ENCODE peak calls at places on chromosomes 12 and 14, in six cellular contexts. One of them, this sample, is unnamed. For H3K4me1, the result is how much of the 10 kb centered on the place peaks cover.

GRCh38 chr12:100515956-100516355 is 42.3 kb downstream of the NR1H4 start:
- DNase-seq in prostate gland: no peak
- DNase-seq in ovary: no peak
- DNase-seq in BE2C: no peak
- DNase-seq in neuronal stem cell: no peak
- DNase-seq in mammary epithelial cell: no peak
- DNase-seq in this sample: no peak

GRCh38 chr14:31880935-31881334 is 196.2 kb upstream of the ARHGAP5 start:
- DNase-seq in prostate gland: no peak
- DNase-seq in BE2C: no peak
- DNase-seq in ovary: no peak
- DNase-seq in neuronal stem cell: no peak
- DNase-seq in mammary epithelial cell: peak
- DNase-seq in this sample: no peak

GRCh38 chr12:13534645-13535398 is 338.3 kb downstream of the EMP1 start:
- DNase-seq in prostate gland: peak
- DNase-seq in mammary epithelial cell: peak
- DNase-seq in neuronal stem cell: peak
- DNase-seq in BE2C: peak
- DNase-seq in ovary: no peak
- DNase-seq in this sample: peak

GRCh38 chr14:91953170-91953985 is 5.9 kb upstream of the FBLN5 start:
- DNase-seq in mammary epithelial cell: no peak
- DNase-seq in neuronal stem cell: no peak
- DNase-seq in ovary: no peak
- DNase-seq in prostate gland: no peak
- DNase-seq in BE2C: no peak
- DNase-seq in this sample: no peak

GRCh38 chr14:66434464-66434863 is 51.7 kb upstream of the CCDC196 start:
- DNase-seq in mammary epithelial cell: no peak
- DNase-seq in prostate gland: no peak
- DNase-seq in BE2C: no peak
- DNase-seq in ovary: no peak
- DNase-seq in neuronal stem cell: no peak
- DNase-seq in this sample: no peak

GRCh38 chr12:92784795-92785562 is 82.2 kb downstream of the PLEKHG7 start:
- DNase-seq in mammary epithelial cell: peak
- DNase-seq in neuronal stem cell: peak
- DNase-seq in BE2C: peak
- DNase-seq in ovary: no peak
- DNase-seq in prostate gland: peak
- DNase-seq in this sample: no peak

GRCh38 chr12:87439990-87440827 is 589.0 kb downstream of the C12orf50 start:
- DNase-seq in prostate gland: peak
- DNase-seq in BE2C: no peak
- DNase-seq in neuronal stem cell: no peak
- DNase-seq in ovary: no peak
- DNase-seq in mammary epithelial cell: peak
- DNase-seq in this sample: no peak

GRCh38 chr14:56057071-56057865 is 60.9 kb upstream of the PELI2 start:
- DNase-seq in prostate gland: no peak
- DNase-seq in ovary: no peak
- DNase-seq in BE2C: no peak
- DNase-seq in neuronal stem cell: peak
- DNase-seq in mammary epithelial cell: no peak
- DNase-seq in this sample: no peak

GRCh38 chr14:67456732-67457131 is 31.8 kb downstream of the TMEM229B start:
- DNase-seq in mammary epithelial cell: no peak
- DNase-seq in neuronal stem cell: no peak
- DNase-seq in prostate gland: no peak
- DNase-seq in BE2C: no peak
- DNase-seq in ovary: no peak
- DNase-seq in this sample: no peak

GRCh38 chr14:63045234-63045611 is at the start of gene KCNH5:
- DNase-seq in ovary: no peak
- DNase-seq in BE2C: peak
- DNase-seq in mammary epithelial cell: peak
- DNase-seq in prostate gland: peak
- DNase-seq in neuronal stem cell: no peak
- DNase-seq in this sample: no peak

GRCh38 chr14:67436006-67436866 is 24.3 kb upstream of the PLEK2 start:
- DNase-seq in BE2C: no peak
- DNase-seq in mammary epithelial cell: no peak
- DNase-seq in prostate gland: no peak
- DNase-seq in ovary: no peak
- DNase-seq in neuronal stem cell: no peak
- DNase-seq in this sample: no peak

GRCh38 chr14:39182770-39183684 is 8.0 kb downstream of the PNN start:
- DNase-seq in ovary: no peak
- DNase-seq in prostate gland: no peak
- DNase-seq in mammary epithelial cell: no peak
- DNase-seq in BE2C: no peak
- DNase-seq in neuronal stem cell: no peak
- DNase-seq in this sample: no peak

GRCh38 chr12:29971431-29971830 is 187.7 kb upstream of the TMTC1 start:
- DNase-seq in mammary epithelial cell: no peak
- DNase-seq in prostate gland: no peak
- DNase-seq in neuronal stem cell: peak
- DNase-seq in ovary: no peak
- DNase-seq in BE2C: no peak
- DNase-seq in this sample: no peak

GRCh38 chr12:64950899-64951298 is 126.5 kb downstream of the TBC1D30 start:
- DNase-seq in mammary epithelial cell: no peak
- DNase-seq in prostate gland: no peak
- DNase-seq in BE2C: no peak
- DNase-seq in neuronal stem cell: no peak
- DNase-seq in ovary: no peak
- DNase-seq in this sample: no peak

GRCh38 chr12:27052742-27053141 is 29.6 kb downstream of the C12orf71 start:
- DNase-seq in mammary epithelial cell: no peak
- DNase-seq in prostate gland: no peak
- DNase-seq in neuronal stem cell: no peak
- DNase-seq in BE2C: no peak
- DNase-seq in ovary: no peak
- DNase-seq in this sample: no peak

GRCh38 chr12:75481774-75482173 is 1.2 kb downstream of the GLIPR1 start:
- DNase-seq in prostate gland: no peak
- DNase-seq in mammary epithelial cell: peak
- DNase-seq in neuronal stem cell: no peak
- DNase-seq in BE2C: no peak
- DNase-seq in ovary: no peak
- DNase-seq in this sample: no peak

GRCh38 chr12:78392918-78393317 is 471.7 kb upstream of the SYT1 start:
- DNase-seq in mammary epithelial cell: peak
- DNase-seq in ovary: no peak
- DNase-seq in neuronal stem cell: no peak
- DNase-seq in prostate gland: no peak
- DNase-seq in BE2C: peak
- DNase-seq in this sample: no peak

GRCh38 chr14:49992901-49993335 is 100.0 kb downstream of the ARF6 start:
- DNase-seq in BE2C: no peak
- DNase-seq in neuronal stem cell: no peak
- DNase-seq in prostate gland: no peak
- DNase-seq in ovary: no peak
- DNase-seq in mammary epithelial cell: no peak
- DNase-seq in this sample: peak

GRCh38 chr12:64780531-64781373 is 21.5 kb upstream of the GNS start:
- DNase-seq in mammary epithelial cell: peak
- DNase-seq in prostate gland: peak
- DNase-seq in BE2C: peak
- DNase-seq in ovary: peak
- DNase-seq in neuronal stem cell: peak
- DNase-seq in this sample: no peak

GRCh38 chr12:4579305-4580097 is 17.5 kb downstream of the DYRK4 start:
- DNase-seq in BE2C: peak
- DNase-seq in neuronal stem cell: peak
- DNase-seq in ovary: no peak
- DNase-seq in mammary epithelial cell: no peak
- DNase-seq in prostate gland: no peak
- DNase-seq in this sample: no peak

GRCh38 chr14:83425138-83425537 is 1891.5 kb upstream of the SEL1L start:
- DNase-seq in neuronal stem cell: no peak
- DNase-seq in BE2C: no peak
- DNase-seq in ovary: no peak
- DNase-seq in mammary epithelial cell: peak
- DNase-seq in prostate gland: no peak
- DNase-seq in this sample: no peak

DNA sequence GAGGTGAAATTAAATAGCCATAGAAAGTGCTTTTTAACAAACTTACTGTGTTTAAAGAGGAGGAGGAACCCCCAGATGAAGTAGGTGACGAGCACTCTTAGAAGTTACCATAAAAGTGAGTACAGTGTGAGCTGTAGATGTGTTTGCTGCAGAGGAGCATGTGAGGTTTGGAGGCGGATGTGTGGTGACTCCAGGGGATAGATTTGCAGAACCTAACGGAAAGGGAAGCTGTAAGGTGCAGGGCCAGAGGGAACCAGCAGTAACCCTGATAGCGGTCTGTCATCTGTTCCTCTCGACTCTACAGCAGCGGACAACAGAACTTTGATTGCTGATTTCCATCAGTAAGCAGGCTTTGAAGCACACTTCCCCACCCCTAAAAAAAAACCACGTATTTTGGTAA is 5.2 kb downstream of the CALM1 start:
- DNase-seq in BE2C: no peak
- DNase-seq in neuronal stem cell: no peak
- DNase-seq in ovary: no peak
- DNase-seq in prostate gland: no peak
- DNase-seq in mammary epithelial cell: no peak
- DNase-seq in this sample: no peak
- H3K4me1 ChIP-seq in BE2C: under half
- H3K4me1 ChIP-seq in neuronal stem cell: under half
- H3K4me1 ChIP-seq in ovary: under half
- H3K4me1 ChIP-seq in prostate gland: under half
- H3K4me1 ChIP-seq in mammary epithelial cell: under half
- H3K4me1 ChIP-seq in this sample: half or more

DNA sequence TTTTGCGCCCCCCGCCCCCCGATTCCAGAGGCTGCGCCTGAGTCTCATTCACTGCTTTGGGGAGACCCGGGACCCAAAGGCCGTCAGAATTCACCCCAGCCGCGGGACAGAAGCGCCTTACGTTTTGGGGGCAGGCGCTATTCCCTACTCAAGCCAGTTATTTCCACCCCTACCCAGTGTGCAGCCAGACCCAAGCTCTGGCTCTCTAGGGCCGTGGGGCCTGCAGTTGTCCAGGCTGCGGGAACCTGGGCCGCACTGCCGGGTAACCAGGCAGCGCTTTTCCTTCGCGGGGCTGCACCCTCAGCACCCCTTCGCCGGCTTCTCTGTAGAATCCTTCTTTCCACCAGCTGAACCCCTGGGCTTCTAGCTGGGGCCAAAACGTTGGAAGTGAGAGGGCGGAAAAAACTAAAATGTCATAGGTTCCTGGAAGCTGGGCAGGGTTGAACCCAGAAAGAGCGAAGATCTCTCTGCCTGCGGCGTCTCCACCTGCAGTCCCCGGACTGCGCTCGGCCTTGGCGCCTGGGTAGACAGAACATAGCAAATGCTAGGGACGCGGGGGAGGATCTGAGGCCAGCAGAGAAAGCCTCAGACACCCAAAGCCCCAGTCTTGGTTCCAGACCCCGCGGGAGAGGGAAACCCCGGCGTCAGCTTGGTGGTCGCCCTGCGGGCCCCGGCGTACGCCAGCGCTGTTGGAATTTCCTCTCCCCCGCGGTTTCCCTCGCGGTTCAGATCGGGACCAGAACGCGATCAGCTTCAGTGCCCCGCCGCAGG is 18.4 kb downstream of the TBX3 start:
- DNase-seq in neuronal stem cell: no peak
- DNase-seq in prostate gland: no peak
- DNase-seq in ovary: no peak
- DNase-seq in mammary epithelial cell: no peak
- DNase-seq in BE2C: no peak
- DNase-seq in this sample: no peak
- H3K4me1 ChIP-seq in neuronal stem cell: under half
- H3K4me1 ChIP-seq in prostate gland: under half
- H3K4me1 ChIP-seq in ovary: under half
- H3K4me1 ChIP-seq in mammary epithelial cell: under half
- H3K4me1 ChIP-seq in BE2C: under half
- H3K4me1 ChIP-seq in this sample: under half

GRCh38 chr14:52018252-52018651 is 28.9 kb downstream of the RTRAF start:
- DNase-seq in BE2C: no peak
- DNase-seq in prostate gland: no peak
- DNase-seq in mammary epithelial cell: no peak
- DNase-seq in ovary: no peak
- DNase-seq in neuronal stem cell: no peak
- DNase-seq in this sample: no peak

GRCh38 chr14:52014601-52015267 is 25.4 kb downstream of the RTRAF start:
- DNase-seq in BE2C: peak
- DNase-seq in mammary epithelial cell: no peak
- DNase-seq in neuronal stem cell: no peak
- DNase-seq in prostate gland: no peak
- DNase-seq in ovary: no peak
- DNase-seq in this sample: no peak

GRCh38 chr14:52012635-52013034 is 23.3 kb downstream of the RTRAF start:
- DNase-seq in prostate gland: no peak
- DNase-seq in mammary epithelial cell: no peak
- DNase-seq in neuronal stem cell: no peak
- DNase-seq in ovary: peak
- DNase-seq in BE2C: peak
- DNase-seq in this sample: no peak

GRCh38 chr14:52013984-52014600 is 24.7 kb downstream of the RTRAF start:
- DNase-seq in neuronal stem cell: no peak
- DNase-seq in mammary epithelial cell: no peak
- DNase-seq in BE2C: peak
- DNase-seq in prostate gland: no peak
- DNase-seq in ovary: no peak
- DNase-seq in this sample: no peak

GRCh38 chr14:52015411-52016030 is 26.2 kb downstream of the RTRAF start:
- DNase-seq in BE2C: peak
- DNase-seq in mammary epithelial cell: no peak
- DNase-seq in prostate gland: no peak
- DNase-seq in ovary: no peak
- DNase-seq in neuronal stem cell: no peak
- DNase-seq in this sample: no peak
- H3K4me1 ChIP-seq in BE2C: under half
- H3K4me1 ChIP-seq in mammary epithelial cell: under half
- H3K4me1 ChIP-seq in prostate gland: under half
- H3K4me1 ChIP-seq in ovary: under half
- H3K4me1 ChIP-seq in neuronal stem cell: under half
- H3K4me1 ChIP-seq in this sample: under half

GRCh38 chr12:110108309-110109036 is 15.7 kb upstream of the IFT81 start:
- DNase-seq in prostate gland: no peak
- DNase-seq in BE2C: no peak
- DNase-seq in mammary epithelial cell: no peak
- DNase-seq in neuronal stem cell: no peak
- DNase-seq in ovary: no peak
- DNase-seq in this sample: no peak

GRCh38 chr12:110109837-110110535 is 14.2 kb upstream of the IFT81 start:
- DNase-seq in neuronal stem cell: no peak
- DNase-seq in prostate gland: no peak
- DNase-seq in BE2C: no peak
- DNase-seq in mammary epithelial cell: no peak
- DNase-seq in ovary: no peak
- DNase-seq in this sample: no peak

GRCh38 chr12:110107369-110108281 is 16.5 kb upstream of the IFT81 start:
- DNase-seq in prostate gland: no peak
- DNase-seq in BE2C: no peak
- DNase-seq in neuronal stem cell: no peak
- DNase-seq in mammary epithelial cell: peak
- DNase-seq in ovary: peak
- DNase-seq in this sample: peak

GRCh38 chr12:110111476-110112334 is 12.5 kb upstream of the IFT81 start:
- DNase-seq in ovary: no peak
- DNase-seq in neuronal stem cell: no peak
- DNase-seq in BE2C: no peak
- DNase-seq in mammary epithelial cell: no peak
- DNase-seq in prostate gland: no peak
- DNase-seq in this sample: no peak

GRCh38 chr12:110109037-110109836 is 14.9 kb upstream of the IFT81 start:
- DNase-seq in BE2C: no peak
- DNase-seq in ovary: peak
- DNase-seq in neuronal stem cell: no peak
- DNase-seq in mammary epithelial cell: peak
- DNase-seq in prostate gland: peak
- DNase-seq in this sample: peak
- H3K4me1 ChIP-seq in BE2C: under half
- H3K4me1 ChIP-seq in ovary: under half
- H3K4me1 ChIP-seq in neuronal stem cell: under half
- H3K4me1 ChIP-seq in mammary epithelial cell: under half
- H3K4me1 ChIP-seq in prostate gland: under half
- H3K4me1 ChIP-seq in this sample: half or more

This sample was measured in right atrium auricular region.